ENCODE peak calls at places on chromosome 20, in eight cellular contexts. One of them, this sample, is unnamed.

GRCh38 chr20:1820137-1821074 is 74.8 kb upstream of the SIRPA start:
- DNase-seq in psoas muscle: no peak
- DNase-seq in GM12864: no peak
- DNase-seq in NB4: peak
- DNase-seq in tibial artery: peak
- DNase-seq in pancreas: no peak
- DNase-seq in brain microvascular endothelial cell: peak
- DNase-seq in AG04449: no peak
- DNase-seq in this sample: no peak

GRCh38 chr20:41044409-41045062 is 15.9 kb downstream of the TOP1 start:
- DNase-seq in tibial artery: no peak
- DNase-seq in NB4: no peak
- DNase-seq in AG04449: no peak
- DNase-seq in GM12864: no peak
- DNase-seq in brain microvascular endothelial cell: no peak
- DNase-seq in pancreas: no peak
- DNase-seq in psoas muscle: no peak
- DNase-seq in this sample: no peak

GRCh38 chr20:46512943-46513844 is at the start of gene ZNF334:
- DNase-seq in psoas muscle: peak
- DNase-seq in AG04449: no peak
- DNase-seq in pancreas: peak
- DNase-seq in tibial artery: peak
- DNase-seq in GM12864: no peak
- DNase-seq in NB4: peak
- DNase-seq in brain microvascular endothelial cell: peak
- DNase-seq in this sample: no peak

GRCh38 chr20:53547664-53548239 is 45.9 kb downstream of the ZNF217 start:
- DNase-seq in AG04449: peak
- DNase-seq in psoas muscle: no peak
- DNase-seq in brain microvascular endothelial cell: peak
- DNase-seq in tibial artery: no peak
- DNase-seq in GM12864: peak
- DNase-seq in NB4: peak
- DNase-seq in pancreas: no peak
- DNase-seq in this sample: peak

GRCh38 chr20:18103497-18103896 is 34.2 kb upstream of the KAT14 start:
- DNase-seq in GM12864: no peak
- DNase-seq in tibial artery: no peak
- DNase-seq in AG04449: no peak
- DNase-seq in brain microvascular endothelial cell: no peak
- DNase-seq in pancreas: no peak
- DNase-seq in psoas muscle: no peak
- DNase-seq in NB4: no peak
- DNase-seq in this sample: no peak

GRCh38 chr20:24079661-24080412 is 91.3 kb upstream of the GGTLC1 start:
- DNase-seq in brain microvascular endothelial cell: no peak
- DNase-seq in pancreas: no peak
- DNase-seq in psoas muscle: no peak
- DNase-seq in GM12864: no peak
- DNase-seq in AG04449: no peak
- DNase-seq in NB4: no peak
- DNase-seq in tibial artery: no peak
- DNase-seq in this sample: no peak

GRCh38 chr20:62980970-62981369 is 25.8 kb downstream of the BHLHE23 start:
- DNase-seq in AG04449: no peak
- DNase-seq in brain microvascular endothelial cell: no peak
- DNase-seq in pancreas: no peak
- DNase-seq in NB4: peak
- DNase-seq in tibial artery: no peak
- DNase-seq in GM12864: no peak
- DNase-seq in psoas muscle: no peak
- DNase-seq in this sample: no peak

GRCh38 chr20:7710440-7710839 is 229.8 kb downstream of the HAO1 start:
- DNase-seq in GM12864: no peak
- DNase-seq in tibial artery: no peak
- DNase-seq in pancreas: no peak
- DNase-seq in brain microvascular endothelial cell: no peak
- DNase-seq in NB4: no peak
- DNase-seq in psoas muscle: no peak
- DNase-seq in AG04449: no peak
- DNase-seq in this sample: no peak

GRCh38 chr20:4036351-4036750 is 21.0 kb upstream of the RNF24 start:
- DNase-seq in psoas muscle: no peak
- DNase-seq in tibial artery: no peak
- DNase-seq in NB4: no peak
- DNase-seq in pancreas: no peak
- DNase-seq in GM12864: no peak
- DNase-seq in AG04449: no peak
- DNase-seq in brain microvascular endothelial cell: no peak
- DNase-seq in this sample: no peak

GRCh38 chr20:59004493-59004762 is 2.6 kb downstream of the CTSZ start:
- DNase-seq in psoas muscle: peak
- DNase-seq in AG04449: no peak
- DNase-seq in GM12864: no peak
- DNase-seq in NB4: no peak
- DNase-seq in pancreas: no peak
- DNase-seq in brain microvascular endothelial cell: no peak
- DNase-seq in tibial artery: peak
- DNase-seq in this sample: no peak

GRCh38 chr20:61437280-61438206 is 185.5 kb downstream of the CDH4 start:
- DNase-seq in GM12864: no peak
- DNase-seq in pancreas: no peak
- DNase-seq in psoas muscle: no peak
- DNase-seq in AG04449: peak
- DNase-seq in NB4: no peak
- DNase-seq in brain microvascular endothelial cell: peak
- DNase-seq in tibial artery: peak
- DNase-seq in this sample: peak

GRCh38 chr20:57828696-57829095 is 118.9 kb upstream of the PMEPA1 start:
- DNase-seq in GM12864: no peak
- DNase-seq in NB4: no peak
- DNase-seq in brain microvascular endothelial cell: no peak
- DNase-seq in AG04449: no peak
- DNase-seq in pancreas: no peak
- DNase-seq in psoas muscle: no peak
- DNase-seq in tibial artery: peak
- DNase-seq in this sample: no peak

GRCh38 chr20:38610521-38610920 is 8.9 kb downstream of the ARHGAP40 start:
- DNase-seq in pancreas: no peak
- DNase-seq in NB4: no peak
- DNase-seq in brain microvascular endothelial cell: peak
- DNase-seq in psoas muscle: no peak
- DNase-seq in AG04449: no peak
- DNase-seq in GM12864: no peak
- DNase-seq in tibial artery: no peak
- DNase-seq in this sample: no peak

GRCh38 chr20:3158968-3159431 is 665 bp downstream of the FASTKD5 start:
- DNase-seq in NB4: no peak
- DNase-seq in AG04449: no peak
- DNase-seq in psoas muscle: no peak
- DNase-seq in GM12864: no peak
- DNase-seq in tibial artery: no peak
- DNase-seq in pancreas: no peak
- DNase-seq in brain microvascular endothelial cell: peak
- DNase-seq in this sample: no peak

GRCh38 chr20:46142124-46142523 is 24.0 kb downstream of the CD40 start:
- DNase-seq in brain microvascular endothelial cell: no peak
- DNase-seq in GM12864: no peak
- DNase-seq in AG04449: no peak
- DNase-seq in pancreas: no peak
- DNase-seq in psoas muscle: no peak
- DNase-seq in tibial artery: no peak
- DNase-seq in NB4: no peak
- DNase-seq in this sample: no peak

GRCh38 chr20:11544029-11544678 is 373.5 kb upstream of the BTBD3 start:
- DNase-seq in pancreas: no peak
- DNase-seq in brain microvascular endothelial cell: peak
- DNase-seq in psoas muscle: no peak
- DNase-seq in NB4: peak
- DNase-seq in tibial artery: no peak
- DNase-seq in GM12864: peak
- DNase-seq in AG04449: peak
- DNase-seq in this sample: peak
- H3K4me3 ChIP-seq in pancreas: no peak
- H3K4me3 ChIP-seq in brain microvascular endothelial cell: no peak
- H3K4me3 ChIP-seq in psoas muscle: no peak
- H3K4me3 ChIP-seq in NB4: no peak
- H3K4me3 ChIP-seq in tibial artery: peak
- H3K4me3 ChIP-seq in GM12864: no peak
- H3K4me3 ChIP-seq in AG04449: no peak
- H3K4me3 ChIP-seq in this sample: no peak

GRCh38 chr20:50165687-50166554 is 12.4 kb upstream of the PEDS1 start:
- DNase-seq in pancreas: peak
- DNase-seq in tibial artery: peak
- DNase-seq in GM12864: peak
- DNase-seq in AG04449: peak
- DNase-seq in NB4: peak
- DNase-seq in psoas muscle: peak
- DNase-seq in brain microvascular endothelial cell: peak
- DNase-seq in this sample: peak
- H3K4me3 ChIP-seq in pancreas: peak
- H3K4me3 ChIP-seq in tibial artery: peak
- H3K4me3 ChIP-seq in GM12864: peak
- H3K4me3 ChIP-seq in AG04449: peak
- H3K4me3 ChIP-seq in NB4: peak
- H3K4me3 ChIP-seq in psoas muscle: peak
- H3K4me3 ChIP-seq in brain microvascular endothelial cell: peak
- H3K4me3 ChIP-seq in this sample: peak

GRCh38 chr20:47698142-47698541 is 87.1 kb downstream of the SULF2 start:
- DNase-seq in brain microvascular endothelial cell: no peak
- DNase-seq in GM12864: no peak
- DNase-seq in NB4: no peak
- DNase-seq in psoas muscle: no peak
- DNase-seq in pancreas: no peak
- DNase-seq in tibial artery: no peak
- DNase-seq in AG04449: no peak
- DNase-seq in this sample: no peak

GRCh38 chr20:47700327-47700726 is 85.0 kb downstream of the SULF2 start:
- DNase-seq in GM12864: no peak
- DNase-seq in AG04449: no peak
- DNase-seq in psoas muscle: no peak
- DNase-seq in brain microvascular endothelial cell: no peak
- DNase-seq in tibial artery: no peak
- DNase-seq in pancreas: no peak
- DNase-seq in NB4: no peak
- DNase-seq in this sample: no peak

GRCh38 chr20:47701612-47702011 is 83.7 kb downstream of the SULF2 start:
- DNase-seq in psoas muscle: no peak
- DNase-seq in brain microvascular endothelial cell: no peak
- DNase-seq in GM12864: no peak
- DNase-seq in pancreas: no peak
- DNase-seq in NB4: no peak
- DNase-seq in tibial artery: no peak
- DNase-seq in AG04449: no peak
- DNase-seq in this sample: no peak

GRCh38 chr20:47696856-47697255 is 88.4 kb downstream of the SULF2 start:
- DNase-seq in brain microvascular endothelial cell: no peak
- DNase-seq in pancreas: no peak
- DNase-seq in GM12864: no peak
- DNase-seq in AG04449: no peak
- DNase-seq in tibial artery: no peak
- DNase-seq in NB4: no peak
- DNase-seq in psoas muscle: no peak
- DNase-seq in this sample: no peak

GRCh38 chr20:47699804-47700203 is 85.5 kb downstream of the SULF2 start:
- DNase-seq in GM12864: no peak
- DNase-seq in pancreas: no peak
- DNase-seq in brain microvascular endothelial cell: no peak
- DNase-seq in psoas muscle: no peak
- DNase-seq in AG04449: no peak
- DNase-seq in NB4: no peak
- DNase-seq in tibial artery: no peak
- DNase-seq in this sample: no peak
- H3K4me3 ChIP-seq in GM12864: no peak
- H3K4me3 ChIP-seq in pancreas: no peak
- H3K4me3 ChIP-seq in brain microvascular endothelial cell: no peak
- H3K4me3 ChIP-seq in psoas muscle: no peak
- H3K4me3 ChIP-seq in AG04449: no peak
- H3K4me3 ChIP-seq in NB4: no peak
- H3K4me3 ChIP-seq in tibial artery: no peak
- H3K4me3 ChIP-seq in this sample: no peak

GRCh38 chr20:51526754-51527153 is 15.8 kb downstream of the NFATC2 start:
- DNase-seq in tibial artery: peak
- DNase-seq in NB4: peak
- DNase-seq in brain microvascular endothelial cell: no peak
- DNase-seq in GM12864: no peak
- DNase-seq in AG04449: no peak
- DNase-seq in pancreas: no peak
- DNase-seq in psoas muscle: no peak
- DNase-seq in this sample: no peak

GRCh38 chr20:51531141-51531710 is 11.3 kb downstream of the NFATC2 start:
- DNase-seq in pancreas: no peak
- DNase-seq in GM12864: peak
- DNase-seq in psoas muscle: no peak
- DNase-seq in NB4: no peak
- DNase-seq in brain microvascular endothelial cell: no peak
- DNase-seq in AG04449: no peak
- DNase-seq in tibial artery: no peak
- DNase-seq in this sample: no peak

GRCh38 chr20:51528263-51529026 is 14.1 kb downstream of the NFATC2 start:
- DNase-seq in brain microvascular endothelial cell: no peak
- DNase-seq in NB4: no peak
- DNase-seq in tibial artery: no peak
- DNase-seq in GM12864: no peak
- DNase-seq in psoas muscle: no peak
- DNase-seq in pancreas: no peak
- DNase-seq in AG04449: no peak
- DNase-seq in this sample: no peak

GRCh38 chr20:51529758-51530157 is 12.8 kb downstream of the NFATC2 start:
- DNase-seq in pancreas: no peak
- DNase-seq in NB4: no peak
- DNase-seq in psoas muscle: no peak
- DNase-seq in tibial artery: no peak
- DNase-seq in brain microvascular endothelial cell: no peak
- DNase-seq in GM12864: no peak
- DNase-seq in AG04449: no peak
- DNase-seq in this sample: no peak

DNA sequence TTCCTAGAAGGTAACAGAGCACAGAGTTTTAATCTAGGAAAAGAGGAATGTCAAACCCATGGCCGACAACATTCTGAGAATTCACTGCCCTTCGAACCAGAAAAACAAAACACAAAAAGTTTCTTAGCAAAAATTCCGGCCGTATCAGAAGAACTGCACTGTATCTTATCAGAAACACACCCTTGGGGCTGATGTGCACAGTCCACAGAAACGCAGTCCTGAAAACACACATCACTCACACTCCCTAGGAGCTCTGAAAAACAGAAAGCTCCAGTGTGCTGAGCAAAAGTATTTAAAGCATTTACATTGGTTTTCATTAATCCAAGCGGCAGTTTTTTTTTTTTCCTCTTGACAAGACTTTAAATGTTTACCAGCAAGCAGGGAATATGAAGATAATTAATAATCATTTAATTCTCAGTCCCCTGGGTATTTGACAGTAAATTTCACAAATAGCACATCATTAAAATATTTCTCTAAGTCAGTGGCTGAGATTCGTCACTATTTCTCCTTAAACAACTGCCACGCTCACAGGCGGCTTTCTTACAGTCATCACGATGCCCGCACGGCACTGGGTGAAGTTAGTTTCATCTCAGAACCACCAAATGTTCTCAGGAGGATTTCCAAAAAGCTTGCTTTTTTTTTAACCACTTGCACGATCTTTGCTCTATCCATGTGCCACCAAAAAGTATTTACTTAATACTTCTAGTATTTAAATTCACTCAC is 13.3 kb downstream of the NFATC2 start:
- DNase-seq in psoas muscle: no peak
- DNase-seq in tibial artery: no peak
- DNase-seq in brain microvascular endothelial cell: peak
- DNase-seq in pancreas: no peak
- DNase-seq in GM12864: no peak
- DNase-seq in AG04449: no peak
- DNase-seq in NB4: no peak
- DNase-seq in this sample: no peak
- H3K4me3 ChIP-seq in psoas muscle: no peak
- H3K4me3 ChIP-seq in tibial artery: peak
- H3K4me3 ChIP-seq in brain microvascular endothelial cell: peak
- H3K4me3 ChIP-seq in pancreas: no peak
- H3K4me3 ChIP-seq in GM12864: peak
- H3K4me3 ChIP-seq in AG04449: peak
- H3K4me3 ChIP-seq in NB4: no peak
- H3K4me3 ChIP-seq in this sample: peak